ENCODE peak calls at places on chromosomes 6 and 20, in seven cellular contexts. A is neural progenitor cell, L is IMR-90, Z is heart left ventricle, F is substantia nigra, C is adrenal gland, M is transverse colon. S is an unnamed sample.
A peak's percentile ranks its signal among the peaks of the same experiment; 100 is the strongest.

GRCh38 chr6:41671376-41671775 is 33.1 kb downstream of the MDFI start:
- DNase-seq in A (no peak), L (no peak), Z (no peak), F (no peak), C (no peak), M (no peak), S (no peak)

GRCh38 chr6:89138173-89138572 is 7.7 kb upstream of the PM20D2 start:
- DNase-seq in A (no peak), L (no peak), Z (no peak), F (no peak), C (no peak), M (no peak), S (no peak)

GRCh38 chr6:100465701-100466409 is 1.1 kb upstream of the SIM1 start:
- DNase-seq in A (peak; percentile 61), L (no peak), Z (no peak), F (no peak), C (no peak), M (no peak), S (no peak)

GRCh38 chr6:2141644-2142290 is 103.6 kb downstream of the GMDS start:
- DNase-seq in A (no peak), L (no peak), Z (no peak), F (no peak), C (no peak), M (no peak), S (no peak)

GRCh38 chr20:10671221-10671849 is 2.5 kb downstream of the JAG1 start:
- DNase-seq in A (peak; percentile 80), L (peak; percentile 94), Z (peak; percentile 74), F (peak; percentile 77), C (peak; percentile 86), M (peak; percentile 83), S (no peak)

GRCh38 chr20:46398963-46399362 is 7.5 kb downstream of the ELMO2 start:
- DNase-seq in A (no peak), L (no peak), Z (no peak), F (no peak), C (no peak), M (no peak), S (no peak)

GRCh38 chr6:56314683-56315523 is 67.5 kb upstream of the COL21A1 start:
- DNase-seq in A (peak; percentile 58), L (peak; percentile 50), Z (no peak), F (no peak), C (peak; percentile 63), M (no peak), S (no peak)

GRCh38 chr6:21164768-21165326 is 428.7 kb upstream of the SOX4 start:
- DNase-seq in A (no peak), L (peak; percentile 52), Z (no peak), F (no peak), C (no peak), M (no peak), S (no peak)

GRCh38 chr6:81895511-81896185 is 143.2 kb upstream of the TENT5A start:
- DNase-seq in A (no peak), L (peak; percentile 88), Z (no peak), F (no peak), C (no peak), M (no peak), S (no peak)

GRCh38 chr20:20495719-20496474 is 128.0 kb downstream of the INSM1 start:
- DNase-seq in A (no peak), L (no peak), Z (no peak), F (no peak), C (no peak), M (no peak), S (no peak)

GRCh38 chr20:20499469-20499868 is 131.6 kb downstream of the INSM1 start:
- DNase-seq in A (peak; percentile 25), L (no peak), Z (no peak), F (no peak), C (no peak), M (no peak), S (no peak)

GRCh38 chr20:20500312-20500711 is 132.4 kb downstream of the INSM1 start:
- DNase-seq in A (no peak), L (no peak), Z (no peak), F (no peak), C (no peak), M (no peak), S (no peak)

GRCh38 chr20:20497242-20497985 is 129.5 kb downstream of the INSM1 start:
- DNase-seq in A (no peak), L (no peak), Z (no peak), F (no peak), C (no peak), M (no peak), S (no peak)

DNA sequence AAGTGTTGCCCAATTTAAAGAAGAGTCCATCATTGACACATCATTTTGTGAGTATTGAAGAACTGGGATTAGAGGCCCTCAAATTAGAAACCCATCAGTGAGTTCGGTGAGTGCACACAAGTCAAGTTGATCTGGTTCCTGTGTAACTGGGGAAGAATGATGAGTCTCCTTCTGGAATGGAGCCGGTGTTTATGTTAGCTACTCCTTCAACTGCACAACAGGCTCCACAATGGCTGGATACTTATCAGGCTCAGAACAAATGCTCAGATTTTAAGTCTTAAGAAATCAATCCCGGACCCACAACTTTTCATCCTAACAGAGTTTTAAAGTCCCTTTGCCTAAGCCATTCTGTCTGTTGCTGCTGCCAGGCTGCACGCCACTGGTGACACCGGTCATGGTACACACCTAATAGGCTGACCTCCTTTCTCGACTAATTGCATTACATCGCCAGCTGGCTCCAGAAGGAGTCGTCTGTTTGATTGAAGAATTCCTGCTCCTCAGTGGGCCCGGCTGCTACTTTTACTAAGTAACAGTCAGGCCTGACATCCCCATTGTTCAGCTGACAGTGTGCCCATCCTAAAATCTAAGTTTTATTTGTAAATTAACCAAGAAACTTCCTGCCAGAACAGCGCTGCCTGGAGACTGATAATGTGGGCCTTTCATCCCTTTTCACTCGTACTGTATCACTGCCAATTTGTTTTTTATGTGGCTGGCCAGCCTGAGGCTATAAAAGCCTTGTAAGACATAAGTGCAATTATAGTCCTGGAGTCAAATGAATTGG is 130.4 kb downstream of the INSM1 start:
- DNase-seq in A (peak; percentile 60), L (peak; percentile 82), Z (no peak), F (peak; percentile 43), C (peak; percentile 80), M (no peak), S (no peak)
- H3K27ac ChIP-seq in A (no peak overlapping the region), L (peak overlapping the region; percentile 2), Z (no peak overlapping the region), F (peak overlapping the region; percentile 47), C (no peak overlapping the region), M (no peak overlapping the region), S (no peak overlapping the region)

GRCh38 chr6:32983493-32983848 is 15.1 kb downstream of the BRD2 start:
- DNase-seq in A (no peak), L (no peak), Z (no peak), F (no peak), C (no peak), M (no peak), S (no peak)
- H3K27ac ChIP-seq in A (no peak overlapping the region), L (no peak overlapping the region), Z (peak overlapping the region; percentile 68), F (no peak overlapping the region), C (no peak overlapping the region), M (peak overlapping the region; percentile 55), S (no peak overlapping the region)

GRCh38 chr6:47457370-47457769 is 20.2 kb upstream of the CD2AP start:
- DNase-seq in A (no peak), L (no peak), Z (no peak), F (no peak), C (no peak), M (no peak), S (no peak)
- H3K27ac ChIP-seq in A (no peak overlapping the region), L (no peak overlapping the region), Z (no peak overlapping the region), F (no peak overlapping the region), C (no peak overlapping the region), M (no peak overlapping the region), S (no peak overlapping the region)

DNA sequence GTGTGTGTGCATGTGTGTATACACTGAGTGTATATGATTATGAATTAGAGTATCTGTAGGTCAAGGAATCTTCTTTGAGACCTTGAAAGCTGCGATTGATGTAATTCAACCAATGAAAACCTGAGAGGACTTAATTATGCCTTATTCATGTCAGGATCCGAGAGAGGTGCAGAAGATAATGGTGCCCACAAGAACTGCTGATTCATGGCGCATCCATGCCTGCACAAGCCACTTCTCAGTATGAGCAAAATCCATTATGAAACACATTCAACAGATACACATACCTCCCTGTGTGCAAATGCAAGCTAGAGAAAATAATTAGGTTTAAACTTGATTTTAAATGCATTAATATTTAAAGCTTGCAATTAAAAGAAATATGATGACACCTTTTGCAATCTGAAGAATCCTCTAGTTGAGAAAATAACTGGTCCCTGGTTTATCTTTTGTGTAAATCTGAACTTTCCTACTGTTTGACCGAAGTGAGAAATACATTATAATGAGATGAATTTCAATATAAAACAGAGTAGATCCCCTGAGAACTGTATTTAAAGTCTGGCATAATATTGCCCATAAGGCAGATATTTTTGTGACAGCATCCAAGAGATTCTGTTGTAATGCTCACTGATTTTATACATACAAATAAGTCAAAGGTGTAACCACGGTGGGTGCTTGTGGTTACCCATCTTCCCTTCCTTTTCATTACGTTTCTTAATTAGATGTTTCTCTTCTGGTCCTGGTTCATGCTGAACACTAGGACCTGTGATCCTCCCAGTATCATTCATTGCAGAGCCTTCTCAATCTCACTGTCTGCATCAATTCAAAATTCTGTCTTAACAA is 45.6 kb downstream of the LY86 start:
- DNase-seq in A (no peak), L (no peak), Z (no peak), F (no peak), C (no peak), M (no peak), S (no peak)
- H3K27ac ChIP-seq in A (no peak overlapping the region), L (no peak overlapping the region), Z (no peak overlapping the region), F (no peak overlapping the region), C (no peak overlapping the region), M (no peak overlapping the region), S (no peak overlapping the region)

GRCh38 chr20:35828916-35829315 is 57.1 kb downstream of the PHF20 start:
- DNase-seq in A (no peak), L (no peak), Z (no peak), F (no peak), C (no peak), M (no peak), S (no peak)
- H3K27ac ChIP-seq in A (no peak overlapping the region), L (no peak overlapping the region), Z (peak overlapping the region; percentile 26), F (no peak overlapping the region), C (no peak overlapping the region), M (no peak overlapping the region), S (no peak overlapping the region)

DNA sequence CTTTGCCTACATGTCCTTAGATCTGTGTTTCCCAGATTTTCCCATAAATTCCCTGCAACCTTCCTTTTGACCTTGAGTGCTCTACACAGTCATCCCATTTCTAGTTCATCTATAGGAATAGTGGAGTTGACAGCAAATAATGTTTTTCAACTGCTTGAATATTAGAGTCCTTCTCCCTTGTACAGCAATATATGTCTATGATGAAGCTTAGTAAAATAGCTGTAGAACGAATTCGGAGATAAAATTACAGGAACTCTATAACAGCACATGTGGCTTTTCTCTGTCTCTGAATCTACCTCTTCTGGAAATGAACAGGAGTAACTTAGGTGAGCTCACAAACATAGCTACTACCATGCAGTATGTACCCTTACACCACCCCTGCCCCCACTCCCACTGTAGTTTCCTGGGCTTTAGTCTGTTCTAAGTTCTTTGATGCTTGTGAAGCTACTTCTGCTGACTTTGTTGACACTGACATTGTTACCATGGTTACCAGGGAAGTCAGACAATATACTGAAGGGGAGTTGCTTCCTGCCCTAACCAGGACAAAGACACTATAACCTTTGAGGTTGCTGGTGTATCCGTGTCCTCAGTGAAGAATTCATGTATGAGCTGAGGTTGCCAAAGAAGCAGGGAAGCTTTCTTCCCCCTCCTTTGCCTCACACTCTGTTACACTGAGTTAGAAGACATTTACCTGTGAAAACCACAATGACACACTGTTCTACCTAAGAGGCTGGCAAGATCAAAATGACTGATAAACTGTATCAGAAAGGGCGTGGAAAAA is 35.8 kb upstream of the SHLD1 start:
- DNase-seq in A (peak; percentile 28), L (peak; percentile 24), Z (peak; percentile 27), F (no peak), C (peak; percentile 63), M (no peak), S (peak; percentile 65)
- H3K27ac ChIP-seq in A (no peak overlapping the region), L (no peak overlapping the region), Z (no peak overlapping the region), F (no peak overlapping the region), C (no peak overlapping the region), M (no peak overlapping the region), S (peak overlapping the region; percentile 81)

GRCh38 chr6:4806308-4807190 is 30.3 kb downstream of the CDYL start:
- DNase-seq in A (no peak), L (no peak), Z (no peak), F (no peak), C (no peak), M (no peak), S (no peak)
- H3K27ac ChIP-seq in A (no peak overlapping the region), L (no peak overlapping the region), Z (no peak overlapping the region), F (no peak overlapping the region), C (no peak overlapping the region), M (no peak overlapping the region), S (no peak overlapping the region)